ENCODE peak calls at places on chromosomes 7 and 10, in eight cellular contexts. S is H1, T is tibial nerve, Q is NB4, I is body of pancreas, G is uterus, D is heart left ventricle, R is HCT116. H is an unnamed sample.

GRCh38 chr10:132533571-132534260 is 3.9 kb upstream of the INPP5A start:
- DNase-seq in I (peak), D (peak), S (no peak), R (no peak), T (no peak), Q (no peak), G (peak), H (no peak)

GRCh38 chr7:117269895-117270294 is 53.0 kb downstream of the WNT2 start:
- DNase-seq in S (no peak), G (no peak), Q (no peak), T (no peak), D (no peak), R (no peak), I (no peak), H (no peak)

GRCh38 chr7:128873234-128873633 is 10.6 kb downstream of the ATP6V1F start:
- DNase-seq in S (no peak), I (no peak), T (no peak), Q (no peak), R (no peak), D (peak), G (no peak), H (no peak)

GRCh38 chr7:107002131-107002803 is 42.2 kb upstream of the PRKAR2B start:
- DNase-seq in D (no peak), R (no peak), G (no peak), I (no peak), T (no peak), S (no peak), Q (no peak), H (peak)

GRCh38 chr10:102555781-102556328 is 52.1 kb downstream of the SUFU start:
- DNase-seq in Q (peak), G (peak), S (no peak), T (no peak), D (no peak), I (no peak), R (no peak), H (no peak)

GRCh38 chr7:82241371-82241770 is 202.2 kb downstream of the CACNA2D1 start:
- DNase-seq in D (no peak), Q (no peak), R (no peak), G (no peak), T (no peak), I (no peak), S (no peak), H (no peak)

GRCh38 chr10:24886281-24886680 is 66.1 kb downstream of the PRTFDC1 start:
- DNase-seq in R (no peak), Q (no peak), T (no peak), D (no peak), G (no peak), S (no peak), I (peak), H (no peak)

GRCh38 chr7:996089-996872 is 13.3 kb downstream of the CYP2W1 start:
- DNase-seq in G (no peak), I (no peak), D (no peak), T (no peak), Q (no peak), R (no peak), S (no peak), H (no peak)

GRCh38 chr10:42691361-42692120 is 53.2 kb upstream of the ZNF33B start:
- DNase-seq in D (no peak), S (no peak), T (no peak), R (no peak), G (no peak), Q (no peak), I (no peak), H (no peak)

GRCh38 chr7:129642871-129643515 is 31.5 kb downstream of the NRF1 start:
- DNase-seq in I (no peak), R (no peak), S (no peak), G (no peak), D (no peak), Q (no peak), T (no peak), H (no peak)

GRCh38 chr7:89029864-89030263 is 234.3 kb upstream of the TEX47 start:
- DNase-seq in Q (peak), S (no peak), I (no peak), D (no peak), R (peak), T (no peak), G (no peak), H (no peak)

GRCh38 chr7:41730668-41731067 is 27.8 kb upstream of the INHBA start:
- DNase-seq in D (no peak), I (no peak), G (no peak), R (no peak), T (no peak), Q (no peak), S (no peak), H (no peak)

GRCh38 chr7:82441916-82442478 is 1.6 kb downstream of the CACNA2D1 start:
- DNase-seq in G (no peak), D (no peak), T (no peak), Q (no peak), S (no peak), I (no peak), R (no peak), H (no peak)

GRCh38 chr10:7401156-7401555 is 9.7 kb downstream of the SFMBT2 start:
- DNase-seq in R (no peak), D (no peak), S (no peak), I (no peak), T (no peak), Q (no peak), G (no peak), H (no peak)

GRCh38 chr7:25854608-25855497 is 297.1 kb upstream of the NFE2L3 start:
- DNase-seq in G (peak), I (peak), D (no peak), S (no peak), Q (peak), T (peak), R (peak), H (peak)

GRCh38 chr10:48943096-48943495 is 3.5 kb upstream of the LRRC18 start:
- DNase-seq in D (no peak), I (no peak), T (no peak), R (no peak), G (no peak), S (no peak), Q (no peak), H (no peak)

GRCh38 chr10:87654212-87654611 is 5.5 kb upstream of the PAPSS2 start:
- DNase-seq in T (no peak), D (no peak), I (peak), Q (no peak), S (no peak), R (no peak), G (no peak), H (no peak)

GRCh38 chr10:12984165-12984747 is 17.3 kb downstream of the CCDC3 start:
- DNase-seq in S (no peak), R (peak), Q (peak), T (no peak), I (no peak), G (no peak), D (no peak), H (no peak)

GRCh38 chr10:47261121-47261520 is 38.9 kb upstream of the GDF10 start:
- DNase-seq in T (no peak), G (no peak), I (no peak), D (no peak), Q (peak), S (peak), R (no peak), H (no peak)

GRCh38 chr7:133755922-133756321 is 371.2 kb upstream of the LRGUK start:
- DNase-seq in S (no peak), I (no peak), G (no peak), R (no peak), D (no peak), T (no peak), Q (no peak), H (no peak)

GRCh38 chr7:119572132-119572531 is 700.8 kb upstream of the KCND2 start:
- DNase-seq in R (no peak), T (no peak), D (no peak), Q (no peak), I (no peak), G (no peak), S (no peak), H (no peak)

GRCh38 chr7:132531562-132531961 is 44.7 kb downstream of the PLXNA4 start:
- DNase-seq in G (no peak), Q (no peak), D (no peak), T (no peak), R (no peak), I (no peak), S (no peak), H (no peak)

GRCh38 chr7:95323410-95324129 is 762 bp downstream of the PON1 start:
- DNase-seq in I (no peak), R (no peak), S (no peak), Q (no peak), T (no peak), G (no peak), D (no peak), H (no peak)

GRCh38 chr10:33478675-33479125 is 144.2 kb upstream of the NRP1 start:
- DNase-seq in S (no peak), T (no peak), D (no peak), Q (no peak), I (no peak), R (no peak), G (no peak), H (no peak)

GRCh38 chr10:13347235-13348156 is 597 bp downstream of the SEPHS1 start:
- DNase-seq in Q (peak), G (peak), I (peak), R (peak), T (peak), S (peak), D (peak), H (peak)

GRCh38 chr7:125670926-125671572 is 741.4 kb upstream of the POT1 start:
- DNase-seq in R (peak), T (no peak), D (no peak), I (no peak), S (no peak), G (no peak), Q (peak), H (peak)

GRCh38 chr10:127041561-127041960 is 136.3 kb downstream of the DOCK1 start:
- DNase-seq in G (no peak), D (no peak), T (no peak), Q (no peak), S (no peak), R (peak), I (no peak), H (no peak)

GRCh38 chr10:120505866-120506265 is 48.8 kb downstream of the PLPP4 start:
- DNase-seq in S (no peak), G (no peak), R (no peak), Q (no peak), I (no peak), D (no peak), T (no peak), H (no peak)

GRCh38 chr10:48439581-48440041 is 133.1 kb downstream of the MAPK8 start:
- DNase-seq in Q (no peak), G (no peak), D (no peak), T (no peak), R (no peak), S (no peak), I (peak), H (no peak)

GRCh38 chr10:35913628-35914027 is 271.5 kb upstream of the FZD8 start:
- DNase-seq in G (no peak), T (no peak), S (no peak), Q (no peak), R (no peak), I (no peak), D (no peak), H (no peak)

GRCh38 chr10:28796606-28797512 is 119.5 kb downstream of the BAMBI start:
- DNase-seq in Q (no peak), S (no peak), D (peak), G (peak), R (no peak), I (peak), T (no peak), H (peak)

GRCh38 chr10:123348721-123349120 is 194.5 kb downstream of the BUB3 start:
- DNase-seq in G (no peak), Q (no peak), S (no peak), I (no peak), R (no peak), D (no peak), T (no peak), H (no peak)

GRCh38 chr7:55185321-55185802 is 166.5 kb downstream of the EGFR start:
- DNase-seq in T (no peak), R (no peak), I (no peak), Q (no peak), S (peak), D (no peak), G (no peak), H (no peak)

GRCh38 chr7:8190121-8190895 is 71.7 kb downstream of the ICA1 start:
- DNase-seq in Q (peak), S (no peak), T (peak), I (peak), D (no peak), G (no peak), R (peak), H (peak)

GRCh38 chr10:68471586-68472408 is at the start of gene DNA2:
- DNase-seq in S (peak), G (peak), D (peak), R (peak), I (peak), T (no peak), Q (peak), H (peak)

GRCh38 chr10:33706746-33707145 is 372.3 kb upstream of the NRP1 start:
- DNase-seq in D (no peak), R (no peak), G (no peak), S (no peak), I (no peak), Q (no peak), T (no peak), H (no peak)

GRCh38 chr10:77541944-77542343 is 95.7 kb downstream of the KCNMA1 start:
- DNase-seq in T (no peak), Q (no peak), I (no peak), S (no peak), D (no peak), R (no peak), G (no peak), H (no peak)

GRCh38 chr7:142885311-142886230 is at the start of gene TRPV6:
- DNase-seq in I (peak), R (peak), D (no peak), Q (no peak), T (no peak), S (peak), G (peak), H (no peak)
- TF ChIP-seq POLR2A in I (peak), R (no peak), D (no peak), Q (no peak), T (no peak), S (no peak), G (no peak), H (no peak)

DNA sequence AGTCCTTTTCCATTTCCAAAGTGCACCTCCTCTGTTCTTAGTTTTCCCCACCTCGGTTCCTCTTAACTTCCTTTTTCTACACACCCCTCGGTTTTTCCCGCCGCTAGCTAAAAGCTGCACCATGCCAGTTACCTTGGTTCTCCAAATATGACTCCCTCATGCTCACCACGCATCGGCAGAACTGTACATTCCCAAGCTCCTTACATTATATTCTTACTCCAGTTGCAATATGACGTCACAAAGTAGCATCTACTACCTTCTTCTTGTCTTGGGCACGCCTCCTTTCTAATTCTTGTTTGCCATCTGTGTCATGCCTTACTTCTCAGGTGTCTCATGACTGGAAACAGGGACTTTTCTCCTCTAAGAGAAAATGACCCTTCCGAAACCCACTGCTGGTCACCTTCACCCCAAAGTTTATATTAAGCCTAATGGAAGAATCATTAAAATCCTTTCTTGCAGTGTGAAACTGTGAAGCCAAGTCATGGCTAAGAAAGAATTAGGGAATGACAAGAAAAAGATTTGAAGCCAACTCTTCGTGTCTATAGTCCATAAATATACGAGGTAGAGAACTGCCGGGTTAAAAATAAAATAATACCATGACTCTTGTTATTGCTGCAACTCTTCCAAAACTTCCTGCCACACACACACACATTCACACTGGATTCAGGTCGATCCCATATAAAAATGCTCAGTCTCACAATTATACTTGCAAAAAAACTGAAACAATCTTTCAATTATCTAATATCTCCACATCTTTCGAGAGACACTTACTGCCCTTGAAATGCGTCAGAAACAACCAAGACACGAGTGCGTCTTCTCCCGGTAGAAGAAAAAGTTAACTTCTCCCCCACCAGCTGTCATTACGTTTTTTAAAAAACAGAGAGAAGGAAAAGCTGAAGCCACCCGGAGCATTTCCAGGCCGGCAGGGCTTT is 1.6 kb downstream of the ESYT2 start:
- DNase-seq in D (no peak), Q (peak), T (no peak), S (no peak), G (no peak), R (no peak), I (no peak), H (peak)
- TF ChIP-seq POLR2A in D (no peak), Q (no peak), T (no peak), S (no peak), G (no peak), R (no peak), I (peak), H (peak)

DNA sequence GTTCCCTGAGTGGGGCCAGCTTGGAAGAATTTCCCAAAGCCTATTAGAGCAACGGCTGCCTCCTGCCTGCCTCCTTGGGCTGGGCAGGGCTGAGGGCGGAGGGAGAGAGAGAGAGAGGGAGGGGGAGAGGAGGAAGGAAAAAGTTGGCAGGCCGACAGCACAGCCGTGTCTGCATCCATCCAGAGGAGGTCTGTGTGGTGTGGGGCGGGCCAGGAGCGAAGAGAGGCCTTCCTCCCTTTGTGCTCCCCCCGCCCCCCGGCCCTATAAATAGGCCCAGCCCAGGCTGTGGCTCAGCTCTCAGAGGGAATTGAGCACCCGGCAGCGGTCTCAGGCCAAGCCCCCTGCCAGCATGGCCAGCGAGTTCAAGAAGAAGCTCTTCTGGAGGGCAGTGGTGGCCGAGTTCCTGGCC is at the start of gene AQP1:
- DNase-seq in D (peak), S (no peak), R (no peak), Q (no peak), T (peak), G (peak), I (peak), H (peak)
- TF ChIP-seq POLR2A in D (peak), S (no peak), R (no peak), Q (no peak), T (no peak), G (no peak), I (peak), H (peak)

GRCh38 chr7:151078233-151079040 is 2.2 kb downstream of the FASTK start:
- DNase-seq in I (no peak), Q (no peak), G (no peak), R (no peak), S (no peak), T (no peak), D (no peak), H (no peak)
- TF ChIP-seq POLR2A in I (no peak), Q (no peak), G (no peak), R (no peak), S (no peak), T (no peak), D (no peak), H (no peak)

DNA sequence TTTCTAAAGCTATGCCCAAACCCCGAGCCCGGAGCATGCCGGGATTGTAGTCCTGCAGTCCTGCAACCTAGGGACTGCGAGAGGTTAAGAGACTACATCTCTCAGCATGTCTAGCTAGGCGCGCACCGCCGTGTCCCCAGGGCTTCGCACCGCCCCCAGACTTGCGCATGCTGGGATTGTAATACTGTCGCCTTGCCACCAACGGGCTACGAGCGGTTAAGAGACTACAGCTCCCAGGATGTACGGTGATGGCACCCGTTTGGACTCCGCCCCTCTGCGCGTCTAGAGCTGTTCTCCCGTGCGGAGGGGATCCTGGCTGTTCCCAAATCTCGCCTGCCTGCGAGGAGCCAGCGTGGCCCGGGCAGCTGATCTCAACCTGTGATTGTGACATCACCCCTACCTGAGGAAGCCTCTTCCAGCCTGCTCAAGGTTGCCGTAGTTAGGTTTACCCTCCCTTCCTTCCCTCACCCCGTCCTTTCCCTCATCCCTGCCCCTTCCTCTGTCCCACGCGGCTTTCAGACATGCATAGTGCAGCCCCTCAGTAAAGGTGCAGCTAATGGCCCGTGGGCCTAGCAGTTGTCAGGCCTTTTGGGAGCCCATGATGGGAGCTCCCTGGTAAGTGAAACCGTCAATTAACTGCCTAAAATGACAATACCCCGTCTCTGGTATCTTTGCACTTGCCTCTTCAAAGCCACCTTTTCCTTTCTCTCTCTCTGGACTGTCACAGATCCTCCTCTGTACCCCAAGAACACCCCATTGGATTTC is 6.3 kb upstream of the ZNF736 start:
- DNase-seq in S (no peak), R (no peak), T (peak), I (peak), D (peak), G (peak), Q (peak), H (peak)
- TF ChIP-seq POLR2A in S (no peak), R (no peak), T (no peak), I (peak), D (no peak), G (peak), Q (peak), H (no peak)

GRCh38 chr7:4683043-4683883 is 1.2 kb downstream of the FOXK1 start:
- DNase-seq in D (peak), I (no peak), Q (peak), T (no peak), G (peak), R (no peak), S (no peak), H (peak)

GRCh38 chr7:4681218-4681851 is 760 bp upstream of the FOXK1 start:
- DNase-seq in G (no peak), S (no peak), R (no peak), T (no peak), I (no peak), Q (peak), D (no peak), H (peak)

GRCh38 chr7:4681922-4682620 is at the start of gene FOXK1:
- DNase-seq in S (peak), R (no peak), T (peak), G (peak), I (peak), D (peak), Q (peak), H (peak)

GRCh38 chr7:4683884-4684565 is 1.9 kb downstream of the FOXK1 start:
- DNase-seq in D (peak), R (no peak), S (no peak), I (peak), Q (peak), T (no peak), G (peak), H (peak)

GRCh38 chr7:4682621-4683042 is 537 bp downstream of the FOXK1 start:
- DNase-seq in S (peak), T (no peak), D (peak), Q (peak), G (peak), R (no peak), I (peak), H (peak)
- TF ChIP-seq POLR2A in S (no peak), T (no peak), D (no peak), Q (no peak), G (no peak), R (no peak), I (no peak), H (no peak)

H was measured in erythroblast.